ENCODE peak calls at places on chromosome 1, in five cellular contexts. One of them, this sample, is unnamed.
A peak's percentile ranks its signal among the peaks of the same experiment; 100 is the strongest.

GRCh38 chr1:207848234-207848633 is 62.7 kb downstream of the CD34 start:
- DNase-seq in GM12878: no peak
- DNase-seq in K562: peak; percentile 43
- DNase-seq in HepG2: peak; percentile 76
- DNase-seq in SK-N-SH: no peak
- DNase-seq in this sample: peak; percentile 83

GRCh38 chr1:151199860-151200581 is 1.7 kb downstream of the PIP5K1A start:
- DNase-seq in GM12878: no peak
- DNase-seq in K562: peak; percentile 41
- DNase-seq in HepG2: peak; percentile 31
- DNase-seq in SK-N-SH: no peak
- DNase-seq in this sample: no peak

GRCh38 chr1:45913183-45913924 is 109.9 kb downstream of the MAST2 start:
- DNase-seq in GM12878: no peak
- DNase-seq in K562: no peak
- DNase-seq in HepG2: no peak
- DNase-seq in SK-N-SH: peak; percentile 60
- DNase-seq in this sample: no peak

GRCh38 chr1:193270996-193271395 is 84.6 kb upstream of the B3GALT2 start:
- DNase-seq in GM12878: peak; percentile 35
- DNase-seq in K562: no peak
- DNase-seq in HepG2: no peak
- DNase-seq in SK-N-SH: no peak
- DNase-seq in this sample: no peak

GRCh38 chr1:22582670-22583635 is 19.7 kb downstream of the EPHA8 start:
- DNase-seq in GM12878: no peak
- DNase-seq in K562: no peak
- DNase-seq in HepG2: no peak
- DNase-seq in SK-N-SH: peak; percentile 93
- DNase-seq in this sample: no peak

GRCh38 chr1:32291145-32291707 is 657 bp upstream of the HDAC1 start:
- DNase-seq in GM12878: no peak
- DNase-seq in K562: peak; percentile 60
- DNase-seq in HepG2: peak; percentile 30
- DNase-seq in SK-N-SH: no peak
- DNase-seq in this sample: no peak

GRCh38 chr1:66624412-66625060 is 90.6 kb downstream of the SGIP1 start:
- DNase-seq in GM12878: no peak
- DNase-seq in K562: no peak
- DNase-seq in HepG2: no peak
- DNase-seq in SK-N-SH: no peak
- DNase-seq in this sample: no peak

GRCh38 chr1:243956448-243956847 is 94.6 kb upstream of the ZBTB18 start:
- DNase-seq in GM12878: no peak
- DNase-seq in K562: no peak
- DNase-seq in HepG2: no peak
- DNase-seq in SK-N-SH: no peak
- DNase-seq in this sample: no peak

GRCh38 chr1:6625579-6626149 is 996 bp downstream of the THAP3 start:
- DNase-seq in GM12878: no peak
- DNase-seq in K562: no peak
- DNase-seq in HepG2: no peak
- DNase-seq in SK-N-SH: no peak
- DNase-seq in this sample: no peak

GRCh38 chr1:40462956-40463590 is 12.8 kb downstream of the ZFP69B start:
- DNase-seq in GM12878: no peak
- DNase-seq in K562: no peak
- DNase-seq in HepG2: no peak
- DNase-seq in SK-N-SH: no peak
- DNase-seq in this sample: no peak

GRCh38 chr1:190475394-190476250 is 2.0 kb downstream of the BRINP3 start:
- DNase-seq in GM12878: no peak
- DNase-seq in K562: no peak
- DNase-seq in HepG2: no peak
- DNase-seq in SK-N-SH: no peak
- DNase-seq in this sample: no peak

GRCh38 chr1:245682638-245683376 is 528.0 kb downstream of the KIF26B start:
- DNase-seq in GM12878: no peak
- DNase-seq in K562: no peak
- DNase-seq in HepG2: no peak
- DNase-seq in SK-N-SH: peak; percentile 89
- DNase-seq in this sample: no peak

GRCh38 chr1:58162952-58163550 is 383.5 kb downstream of the OMA1 start:
- DNase-seq in GM12878: no peak
- DNase-seq in K562: peak; percentile 30
- DNase-seq in HepG2: peak; percentile 57
- DNase-seq in SK-N-SH: peak; percentile 41
- DNase-seq in this sample: peak; percentile 1

GRCh38 chr1:53511933-53512806 is 53.0 kb downstream of the DMRTB1 start:
- DNase-seq in GM12878: no peak
- DNase-seq in K562: no peak
- DNase-seq in HepG2: no peak
- DNase-seq in SK-N-SH: peak; percentile 75
- DNase-seq in this sample: no peak

GRCh38 chr1:26161408-26162219 is 2.7 kb downstream of the FAM110D start:
- DNase-seq in GM12878: no peak
- DNase-seq in K562: peak; percentile 92
- DNase-seq in HepG2: no peak
- DNase-seq in SK-N-SH: peak; percentile 89
- DNase-seq in this sample: peak; percentile 66

GRCh38 chr1:44313265-44313918 is 41.7 kb downstream of the ERI3 start:
- DNase-seq in GM12878: no peak
- DNase-seq in K562: no peak
- DNase-seq in HepG2: no peak
- DNase-seq in SK-N-SH: no peak
- DNase-seq in this sample: no peak

GRCh38 chr1:174584071-174584470 is 136.3 kb downstream of the GPR52 start:
- DNase-seq in GM12878: no peak
- DNase-seq in K562: no peak
- DNase-seq in HepG2: no peak
- DNase-seq in SK-N-SH: peak; percentile 2
- DNase-seq in this sample: no peak

GRCh38 chr1:111976332-111976731 is 13.1 kb downstream of the KCND3 start:
- DNase-seq in GM12878: no peak
- DNase-seq in K562: no peak
- DNase-seq in HepG2: peak; percentile 39
- DNase-seq in SK-N-SH: no peak
- DNase-seq in this sample: no peak

GRCh38 chr1:66480162-66480561 is 53.8 kb upstream of the SGIP1 start:
- DNase-seq in GM12878: no peak
- DNase-seq in K562: no peak
- DNase-seq in HepG2: no peak
- DNase-seq in SK-N-SH: peak; percentile 23
- DNase-seq in this sample: no peak

GRCh38 chr1:39266269-39266668 is 61.8 kb downstream of the MACF1 start:
- DNase-seq in GM12878: no peak
- DNase-seq in K562: no peak
- DNase-seq in HepG2: no peak
- DNase-seq in SK-N-SH: no peak
- DNase-seq in this sample: no peak
- TF ChIP-seq REST in GM12878: no peak
- TF ChIP-seq REST in K562: no peak
- TF ChIP-seq REST in HepG2: no peak
- TF ChIP-seq REST in SK-N-SH: no peak
- TF ChIP-seq REST in this sample: no peak

GRCh38 chr1:19619697-19620384 is 24.3 kb upstream of the NBL1 start:
- DNase-seq in GM12878: no peak
- DNase-seq in K562: no peak
- DNase-seq in HepG2: peak; percentile 97
- DNase-seq in SK-N-SH: no peak
- DNase-seq in this sample: no peak

GRCh38 chr1:19618428-19618827 is 25.7 kb upstream of the NBL1 start:
- DNase-seq in GM12878: no peak
- DNase-seq in K562: no peak
- DNase-seq in HepG2: no peak
- DNase-seq in SK-N-SH: no peak
- DNase-seq in this sample: no peak

GRCh38 chr1:19613075-19613748 is 30.9 kb upstream of the NBL1 start:
- DNase-seq in GM12878: no peak
- DNase-seq in K562: no peak
- DNase-seq in HepG2: no peak
- DNase-seq in SK-N-SH: no peak
- DNase-seq in this sample: no peak

GRCh38 chr1:19615438-19615837 is 28.7 kb upstream of the NBL1 start:
- DNase-seq in GM12878: no peak
- DNase-seq in K562: no peak
- DNase-seq in HepG2: no peak
- DNase-seq in SK-N-SH: no peak
- DNase-seq in this sample: no peak

DNA sequence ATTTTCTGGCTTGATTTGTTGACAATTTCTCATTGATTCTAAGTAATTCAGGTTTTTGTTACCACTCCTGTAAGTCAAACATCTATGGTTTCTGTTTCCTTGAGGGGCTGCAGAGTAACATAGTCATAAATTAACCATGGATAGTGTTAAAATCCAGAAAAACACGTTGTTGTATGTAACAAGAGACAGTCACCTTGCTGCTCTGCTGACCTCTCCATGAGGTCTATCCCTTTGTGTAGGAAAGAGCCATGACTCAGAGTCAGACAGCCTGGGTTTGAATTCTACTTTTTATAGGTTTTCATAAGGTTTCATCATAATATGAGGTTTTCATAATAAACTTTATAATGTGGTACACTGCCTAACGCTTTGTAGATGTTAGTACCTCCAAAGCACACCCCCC is 27.6 kb upstream of the NBL1 start:
- DNase-seq in GM12878: no peak
- DNase-seq in K562: no peak
- DNase-seq in HepG2: no peak
- DNase-seq in SK-N-SH: no peak
- DNase-seq in this sample: no peak
- H3K27ac ChIP-seq in GM12878: no peak overlapping the region
- H3K27ac ChIP-seq in K562: no peak overlapping the region
- H3K27ac ChIP-seq in HepG2: no peak overlapping the region
- H3K27ac ChIP-seq in SK-N-SH: peak overlapping the region; percentile 26
- H3K27ac ChIP-seq in this sample: no peak overlapping the region

DNA sequence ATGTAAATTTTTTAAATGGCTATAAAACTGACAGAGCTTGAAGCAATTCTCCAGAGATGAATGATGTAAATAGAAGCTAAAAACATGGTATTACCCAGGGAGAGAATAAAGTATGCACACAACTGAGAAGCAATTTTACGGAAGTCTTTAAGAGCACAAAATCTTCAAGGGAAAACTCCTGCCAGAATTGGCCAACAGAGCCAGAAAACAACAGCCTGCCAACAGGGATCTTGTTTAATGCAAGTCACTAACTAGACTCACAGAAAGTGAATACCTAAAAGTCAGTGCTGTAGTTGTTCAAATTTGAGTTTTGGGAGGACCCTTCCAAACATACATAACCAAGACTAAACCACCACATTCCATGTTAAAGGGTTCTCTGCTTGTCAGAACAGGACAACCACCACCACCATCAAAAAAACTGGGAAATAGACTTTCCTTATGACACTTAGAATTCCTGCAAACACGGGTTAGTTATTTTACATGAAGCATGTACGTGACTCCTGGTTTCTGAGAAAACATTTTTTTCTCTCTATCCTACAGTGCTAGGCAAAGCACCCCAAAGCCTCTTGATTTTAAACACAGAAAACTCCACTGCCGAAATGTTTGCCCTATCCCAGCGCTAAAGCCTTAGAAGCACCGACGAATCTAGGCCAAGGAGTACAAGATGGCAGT is 1.6 kb downstream of the EPS15 start:
- DNase-seq in GM12878: no peak
- DNase-seq in K562: no peak
- DNase-seq in HepG2: no peak
- DNase-seq in SK-N-SH: no peak
- DNase-seq in this sample: peak; percentile 53
- TF ChIP-seq GABPA in GM12878: no peak
- TF ChIP-seq GABPA in K562: peak; percentile 33
- TF ChIP-seq GABPA in HepG2: no peak
- TF ChIP-seq GABPA in SK-N-SH: no peak
- TF ChIP-seq GABPA in this sample: no peak

GRCh38 chr1:96979287-96979686 is 257.7 kb downstream of the PTBP2 start:
- DNase-seq in GM12878: no peak
- DNase-seq in K562: no peak
- DNase-seq in HepG2: no peak
- DNase-seq in SK-N-SH: peak; percentile 26
- DNase-seq in this sample: no peak
- TF ChIP-seq REST in GM12878: no peak
- TF ChIP-seq REST in K562: no peak
- TF ChIP-seq REST in HepG2: no peak
- TF ChIP-seq REST in SK-N-SH: no peak
- TF ChIP-seq REST in this sample: no peak

GRCh38 chr1:3074297-3074741 is 5.3 kb downstream of the PRDM16 start:
- DNase-seq in GM12878: no peak
- DNase-seq in K562: no peak
- DNase-seq in HepG2: no peak
- DNase-seq in SK-N-SH: no peak
- DNase-seq in this sample: no peak
- H3K27ac ChIP-seq in GM12878: no peak overlapping the region
- H3K27ac ChIP-seq in K562: no peak overlapping the region
- H3K27ac ChIP-seq in HepG2: no peak overlapping the region
- H3K27ac ChIP-seq in SK-N-SH: no peak overlapping the region
- H3K27ac ChIP-seq in this sample: no peak overlapping the region

DNA sequence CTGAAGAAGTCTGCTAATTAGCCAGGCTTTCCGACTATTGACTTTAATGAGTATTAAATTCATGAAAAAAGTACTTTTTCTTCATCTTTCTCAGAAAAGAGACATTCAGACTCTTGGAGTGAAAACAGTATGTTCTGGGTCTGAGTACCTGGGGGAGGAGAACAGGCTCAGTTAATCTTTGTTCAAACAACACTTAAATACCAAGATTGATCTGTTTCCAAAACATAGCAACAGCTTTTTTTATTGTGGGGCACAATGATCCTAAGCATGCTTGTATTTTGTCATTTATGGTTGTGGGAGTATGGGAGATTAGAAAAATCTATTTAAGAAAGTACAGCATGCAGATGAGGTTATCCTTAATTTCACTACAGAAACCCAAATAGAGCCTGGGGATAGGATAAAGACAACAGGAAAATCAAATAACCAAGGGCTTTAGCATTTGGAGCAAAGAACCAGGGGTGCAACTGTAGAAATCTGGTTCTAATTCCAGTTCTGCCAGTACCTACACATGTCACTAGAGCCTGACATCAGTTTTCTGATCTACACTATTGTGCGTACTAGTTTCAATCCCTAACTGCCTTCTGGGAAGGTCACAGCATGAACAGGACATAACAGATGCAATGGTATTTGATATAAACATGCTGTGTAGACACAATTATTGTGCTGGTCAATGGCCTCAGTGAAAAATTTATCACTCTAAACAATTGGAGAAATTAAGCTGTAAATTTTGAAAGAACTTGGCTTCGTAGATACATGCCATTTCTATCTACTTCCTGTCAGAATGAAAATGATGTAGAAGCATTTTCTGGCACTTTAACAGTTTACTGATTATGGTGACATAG is 91.2 kb downstream of the KCNK1 start:
- DNase-seq in GM12878: no peak
- DNase-seq in K562: no peak
- DNase-seq in HepG2: no peak
- DNase-seq in SK-N-SH: peak; percentile 39
- DNase-seq in this sample: no peak
- TF ChIP-seq GABPA in GM12878: no peak
- TF ChIP-seq GABPA in K562: no peak
- TF ChIP-seq GABPA in HepG2: no peak
- TF ChIP-seq GABPA in SK-N-SH: no peak
- TF ChIP-seq GABPA in this sample: no peak

GRCh38 chr1:154791292-154792278 is 78.5 kb downstream of the KCNN3 start:
- DNase-seq in GM12878: peak; percentile 88
- DNase-seq in K562: no peak
- DNase-seq in HepG2: no peak
- DNase-seq in SK-N-SH: no peak
- DNase-seq in this sample: no peak
- TF ChIP-seq REST in GM12878: peak; percentile 39
- TF ChIP-seq REST in K562: no peak
- TF ChIP-seq REST in HepG2: no peak
- TF ChIP-seq REST in SK-N-SH: no peak
- TF ChIP-seq REST in this sample: no peak

This sample was measured in HL-60.